ENCODE peak calls at places on chromosomes 1 and 21, in four cellular contexts. L is GM12891, Z is K562, Q is H1. E is an unnamed sample.
A peak's percentile ranks its signal among the peaks of the same experiment; 100 is the strongest.

GRCh38 chr1:8090241-8090702 is 64.2 kb upstream of the ERRFI1 start:
- DNase-seq in L (no peak), Z (no peak), Q (no peak), E (no peak)

GRCh38 chr1:56483104-56483503 is 96.3 kb downstream of the PLPP3 start:
- DNase-seq in L (no peak), Z (no peak), Q (no peak), E (no peak)

GRCh38 chr1:61973100-61973837 is 221.4 kb upstream of the L1TD1 start:
- DNase-seq in L (no peak), Z (no peak), Q (no peak), E (no peak)

GRCh38 chr1:24945354-24946326 is 15.6 kb upstream of the RUNX3 start:
- DNase-seq in L (no peak), Z (no peak), Q (no peak), E (no peak)

GRCh38 chr1:38817958-38818705 is 41.4 kb downstream of the RRAGC start:
- DNase-seq in L (peak; percentile 71), Z (peak; percentile 83), Q (no peak), E (peak; percentile 64)

GRCh38 chr1:222329493-222330045 is 218.3 kb downstream of the HHIPL2 start:
- DNase-seq in L (no peak), Z (no peak), Q (no peak), E (no peak)

GRCh38 chr1:221315330-221315729 is 426.6 kb downstream of the DUSP10 start:
- DNase-seq in L (no peak), Z (no peak), Q (no peak), E (no peak)

GRCh38 chr1:230861970-230862595 is 6.2 kb downstream of the C1orf198 start:
- DNase-seq in L (no peak), Z (no peak), Q (no peak), E (no peak)

GRCh38 chr1:169933999-169934725 is 40.5 kb upstream of the SCYL3 start:
- DNase-seq in L (no peak), Z (no peak), Q (no peak), E (no peak)

GRCh38 chr1:60865146-60865545 is 217.2 kb upstream of the NFIA start:
- DNase-seq in L (no peak), Z (no peak), Q (no peak), E (no peak)

GRCh38 chr1:60989745-60990718 is 92.3 kb upstream of the NFIA start:
- DNase-seq in L (no peak), Z (peak; percentile 26), Q (no peak), E (no peak)

GRCh38 chr1:214864896-214865688 is 217.4 kb upstream of the KCNK2 start:
- DNase-seq in L (no peak), Z (no peak), Q (no peak), E (no peak)

GRCh38 chr21:36288651-36289243 is 31.2 kb upstream of the MORC3 start:
- DNase-seq in L (no peak), Z (no peak), Q (no peak), E (no peak)

GRCh38 chr1:111476761-111477309 is 3.1 kb downstream of the C1orf162 start:
- DNase-seq in L (no peak), Z (no peak), Q (no peak), E (no peak)

GRCh38 chr1:164602142-164602429 is 43.1 kb downstream of the PBX1 start:
- DNase-seq in L (no peak), Z (no peak), Q (no peak), E (no peak)

GRCh38 chr1:168227620-168228019 is 1.8 kb downstream of the SFT2D2 start:
- DNase-seq in L (no peak), Z (peak; percentile 27), Q (no peak), E (no peak)

GRCh38 chr1:218584418-218585155 is 239.5 kb downstream of the TGFB2 start:
- DNase-seq in L (no peak), Z (no peak), Q (no peak), E (no peak)

GRCh38 chr1:44405804-44406743 is 1.0 kb downstream of the RNF220 start:
- DNase-seq in L (no peak), Z (no peak), Q (no peak), E (no peak)

GRCh38 chr1:228882785-228883450 is 147.6 kb downstream of the RHOU start:
- DNase-seq in L (no peak), Z (no peak), Q (no peak), E (no peak)

GRCh38 chr1:64199154-64199553 is 4.3 kb upstream of the UBE2U start:
- DNase-seq in L (no peak), Z (no peak), Q (no peak), E (no peak)

GRCh38 chr1:86992790-86993189 is 78.4 kb downstream of the HS2ST1 start:
- DNase-seq in L (no peak), Z (no peak), Q (no peak), E (no peak)

GRCh38 chr1:165895451-165895871 is 68.0 kb downstream of the UCK2 start:
- DNase-seq in L (no peak), Z (no peak), Q (no peak), E (no peak)

GRCh38 chr1:240682166-240682565 is 70.2 kb upstream of the GREM2 start:
- DNase-seq in L (no peak), Z (no peak), Q (no peak), E (no peak)

GRCh38 chr1:115771847-115772457 is 3.4 kb upstream of the CASQ2 start:
- DNase-seq in L (peak; percentile 44), Z (peak; percentile 68), Q (peak; percentile 53), E (peak; percentile 13)

GRCh38 chr1:115280073-115280472 is 58.0 kb downstream of the NGF start:
- DNase-seq in L (no peak), Z (no peak), Q (no peak), E (no peak)

GRCh38 chr1:21293537-21294265 is 3.4 kb upstream of the ECE1 start:
- DNase-seq in L (no peak), Z (no peak), Q (no peak), E (peak; percentile 41)

GRCh38 chr1:217747156-217747769 is 116.1 kb downstream of the SPATA17 start:
- DNase-seq in L (no peak), Z (no peak), Q (no peak), E (no peak)

GRCh38 chr1:53574621-53575020 is 115.4 kb downstream of the DMRTB1 start:
- DNase-seq in L (no peak), Z (no peak), Q (no peak), E (no peak)

GRCh38 chr1:225465793-225466517 is 38.1 kb upstream of the LBR start:
- DNase-seq in L (no peak), Z (no peak), Q (no peak), E (no peak)

GRCh38 chr1:157932082-157932481 is 61.4 kb upstream of the KIRREL1 start:
- DNase-seq in L (no peak), Z (peak; percentile 11), Q (no peak), E (no peak)

GRCh38 chr1:31980835-31981782 is 32.6 kb upstream of the KHDRBS1 start:
- DNase-seq in L (no peak), Z (no peak), Q (no peak), E (no peak)

GRCh38 chr1:31985430-31985829 is 28.2 kb upstream of the KHDRBS1 start:
- DNase-seq in L (no peak), Z (no peak), Q (no peak), E (no peak)

GRCh38 chr1:31984419-31985347 is 29.0 kb upstream of the KHDRBS1 start:
- DNase-seq in L (no peak), Z (no peak), Q (no peak), E (no peak)

GRCh38 chr1:31978853-31979400 is 34.7 kb upstream of the KHDRBS1 start:
- DNase-seq in L (no peak), Z (no peak), Q (no peak), E (no peak)

GRCh38 chr1:31981976-31982375 is 31.7 kb upstream of the KHDRBS1 start:
- DNase-seq in L (no peak), Z (no peak), Q (no peak), E (no peak)
- TF ChIP-seq TAF1 in L (no peak), Z (no peak), Q (no peak), E (no peak)

GRCh38 chr1:42940851-42941639 is 17.6 kb downstream of the SLC2A1 start:
- DNase-seq in L (no peak), Z (no peak), Q (no peak), E (no peak)
- TF ChIP-seq POLR2AphosphoS5 in L (no peak), Z (no peak), Q (no peak), E (no peak)

DNA sequence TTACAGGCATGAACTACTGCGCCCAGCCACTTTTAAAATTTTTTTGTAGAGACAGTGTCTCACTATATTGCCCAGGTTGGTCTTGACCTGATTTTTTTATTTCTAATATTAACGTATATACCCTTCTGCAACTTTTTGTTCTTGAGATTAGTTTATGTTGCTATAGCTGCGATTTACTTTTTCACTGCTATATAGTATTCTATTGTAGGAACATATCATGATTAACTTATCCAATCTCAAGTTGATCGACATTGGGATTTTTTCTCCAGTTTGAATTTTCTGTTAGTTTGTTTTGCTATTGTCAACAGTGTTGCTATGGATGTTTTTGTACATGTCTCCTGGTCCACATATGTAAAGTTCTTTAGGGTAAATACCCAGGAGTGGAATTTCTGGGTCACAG is 35.4 kb downstream of the WASF2 start:
- DNase-seq in L (no peak), Z (no peak), Q (no peak), E (no peak)
- TF ChIP-seq POLR2A in L (no peak), Z (no peak), Q (no peak), E (no peak)

DNA sequence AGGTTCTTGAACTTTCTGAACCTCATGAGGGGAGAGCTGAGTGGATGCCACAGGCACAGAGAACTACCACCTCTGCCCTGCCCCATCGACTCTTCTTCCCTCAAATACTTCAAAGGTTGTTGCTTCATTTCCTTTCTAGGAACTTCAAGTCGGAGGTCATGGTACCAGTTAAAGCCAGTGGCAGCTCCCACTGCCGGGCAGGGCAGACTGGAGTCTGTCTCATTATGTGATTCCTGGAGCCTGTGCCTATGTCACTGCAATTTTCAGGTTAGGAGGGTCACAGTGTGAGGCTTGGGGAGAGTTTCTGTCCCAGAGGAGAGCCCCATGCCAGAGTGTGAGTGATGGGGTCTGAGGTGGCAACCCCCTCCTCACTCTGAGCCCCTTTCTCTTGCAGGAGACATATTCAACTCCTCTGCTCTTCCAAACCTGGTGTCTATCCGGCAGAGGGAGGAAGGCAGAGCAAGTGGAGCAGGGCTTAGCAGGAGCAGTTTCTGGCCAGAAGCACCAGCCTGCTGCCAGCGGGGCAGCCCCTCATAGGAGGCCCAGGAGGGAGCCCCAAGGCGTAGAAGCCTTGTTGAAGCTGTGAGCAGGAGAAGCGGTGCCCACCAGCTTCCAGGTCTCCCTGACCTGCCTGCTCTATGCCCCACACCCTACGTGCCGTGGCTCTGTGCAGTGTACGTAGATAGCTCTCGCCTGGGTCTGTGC is 29.3 kb downstream of the CAMK1G start:
- DNase-seq in L (no peak), Z (no peak), Q (no peak), E (no peak)
- TF ChIP-seq TAF1 in L (no peak), Z (no peak), Q (no peak), E (no peak)

E was measured in GM12892.